ENCODE peak calls at places on chromosome 15, in ten cellular contexts. L is A549, I is HepG2, E is PC-3, U is IMR-90, O is neuronal stem cell, N is hepatocyte, R is GM23248, F is astrocyte, V is MM.1S. P is an unnamed sample.

GRCh38 chr15:45099549-45100165 is 14.3 kb downstream of the DUOX2 start:
- DNase-seq in E (no peak), I (no peak), F (no peak), R (no peak), V (no peak), U (no peak), O (no peak), L (no peak), N (no peak), P (no peak)

GRCh38 chr15:25611603-25612002 is 172.8 kb upstream of the UBE3A start:
- DNase-seq in F (no peak), U (peak; percentile 1), E (peak; percentile 32), L (no peak), I (no peak), R (peak; percentile 79), O (no peak), V (no peak), N (no peak), P (no peak)

GRCh38 chr15:29102911-29103824 is 166.5 kb downstream of the NSMCE3 start:
- DNase-seq in F (no peak), L (no peak), U (no peak), I (no peak), V (no peak), E (no peak), N (no peak), O (peak; percentile 44), R (peak; percentile 65), P (no peak)

GRCh38 chr15:81633889-81634288 is 259.9 kb upstream of the TMC3 start:
- DNase-seq in F (no peak), O (no peak), U (no peak), E (no peak), R (no peak), L (no peak), I (no peak), N (no peak), V (no peak), P (no peak)

GRCh38 chr15:51970132-51970817 is 1.3 kb downstream of the LEO1 start:
- DNase-seq in U (no peak), F (no peak), O (no peak), V (no peak), L (no peak), E (no peak), R (peak; percentile 10), I (peak; percentile 78), N (no peak), P (no peak)

GRCh38 chr15:85854345-85855097 is 59.8 kb upstream of the KLHL25 start:
- DNase-seq in N (peak; percentile 75), L (peak; percentile 88), O (peak; percentile 72), I (peak; percentile 52), V (peak; percentile 73), F (peak; percentile 38), E (peak; percentile 79), U (peak; percentile 62), R (peak; percentile 71), P (no peak)

GRCh38 chr15:66066439-66066838 is 187.1 kb downstream of the MEGF11 start:
- DNase-seq in O (no peak), V (no peak), E (no peak), R (no peak), L (no peak), F (no peak), N (no peak), U (no peak), I (no peak), P (no peak)

GRCh38 chr15:64857421-64857820 is 15.7 kb downstream of the PLEKHO2 start:
- DNase-seq in F (peak; percentile 73), I (no peak), R (peak; percentile 83), N (no peak), L (no peak), U (peak; percentile 77), E (no peak), V (no peak), O (no peak), P (no peak)

GRCh38 chr15:81968691-81969090 is 77.1 kb downstream of the MEX3B start:
- DNase-seq in I (no peak), U (no peak), O (no peak), E (no peak), V (no peak), N (no peak), L (no peak), F (no peak), R (no peak), P (no peak)

GRCh38 chr15:36756707-36757106 is 177.3 kb downstream of the CDIN1 start:
- DNase-seq in F (no peak), E (no peak), N (no peak), L (no peak), I (no peak), O (no peak), V (no peak), R (no peak), U (no peak), P (no peak)

GRCh38 chr15:70856177-70856883 is 2.4 kb upstream of the LARP6 start:
- DNase-seq in U (peak; percentile 56), N (no peak), V (no peak), E (peak; percentile 30), I (no peak), O (no peak), L (no peak), F (no peak), R (peak; percentile 69), P (no peak)

GRCh38 chr15:33908396-33908795 is 59.9 kb upstream of the CHRM5 start:
- DNase-seq in R (peak; percentile 81), F (peak; percentile 62), E (no peak), V (no peak), O (no peak), N (no peak), L (no peak), U (peak; percentile 59), I (no peak), P (no peak)

GRCh38 chr15:33912326-33912725 is 56.0 kb upstream of the CHRM5 start:
- DNase-seq in O (no peak), V (no peak), F (no peak), L (no peak), R (no peak), I (no peak), E (no peak), U (no peak), N (no peak), P (no peak)

GRCh38 chr15:33910741-33911140 is 57.6 kb upstream of the CHRM5 start:
- DNase-seq in O (no peak), I (no peak), L (no peak), E (peak; percentile 81), V (no peak), N (no peak), F (peak; percentile 64), R (peak; percentile 75), U (peak; percentile 69), P (no peak)

GRCh38 chr15:33903661-33904060 is 64.6 kb upstream of the CHRM5 start:
- DNase-seq in L (no peak), F (no peak), I (no peak), N (no peak), V (no peak), U (no peak), R (no peak), O (no peak), E (peak; percentile 81), P (no peak)

DNA sequence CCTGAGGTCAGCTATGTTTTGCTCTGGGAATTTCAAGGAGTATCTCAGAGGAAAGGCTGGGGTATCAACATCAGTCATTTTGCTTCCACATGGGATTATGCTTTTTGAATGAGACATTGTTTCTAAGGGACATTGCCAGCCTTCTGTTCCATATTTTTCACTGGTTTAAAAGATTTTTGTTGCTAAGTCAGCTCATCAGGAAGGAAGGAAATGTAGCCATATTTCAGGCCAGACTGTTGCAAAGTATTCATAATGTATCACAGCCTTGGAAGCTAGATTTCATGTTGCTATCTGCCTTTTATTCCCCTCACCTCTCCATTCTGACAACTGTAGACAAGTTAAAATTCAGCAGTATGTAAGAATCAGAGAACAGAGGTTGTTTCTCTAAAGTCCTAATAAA is 61.0 kb upstream of the CHRM5 start:
- DNase-seq in F (no peak), O (no peak), L (no peak), R (peak; percentile 39), U (no peak), E (no peak), I (no peak), N (no peak), V (no peak), P (no peak)
- H3K27ac ChIP-seq in F (no peak overlapping the region), O (no peak overlapping the region), L (no peak overlapping the region), R (peak overlapping the region; percentile 42), U (no peak overlapping the region), E (no peak overlapping the region), I (no peak overlapping the region), N (no peak overlapping the region), V (no peak overlapping the region), P (no peak overlapping the region)

DNA sequence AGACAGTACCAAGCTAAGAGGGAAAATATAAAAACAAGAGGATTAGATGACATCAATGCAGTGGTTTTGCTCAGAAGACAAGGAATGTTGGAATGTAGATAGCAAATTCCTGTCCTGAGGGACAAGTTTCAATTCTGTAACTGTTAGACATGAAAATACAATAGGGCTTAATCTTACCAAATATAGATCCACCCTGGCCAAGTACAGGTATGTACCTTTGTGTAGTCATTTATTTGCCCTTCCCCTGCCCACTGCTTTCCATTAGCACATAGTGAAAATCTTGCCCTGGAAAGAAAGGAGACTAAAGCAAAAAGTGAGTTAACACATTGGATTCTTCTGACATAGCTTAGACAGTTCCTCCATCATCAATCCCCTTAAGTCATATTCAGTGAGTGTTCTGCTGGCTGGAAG is 389.0 kb upstream of the THBS1 start:
- DNase-seq in V (no peak), E (peak; percentile 88), I (peak; percentile 71), F (peak; percentile 69), L (no peak), O (no peak), R (peak; percentile 66), N (no peak), U (peak; percentile 61), P (no peak)
- H3K4me1 ChIP-seq in V (no peaks in the 10 kb centered on the region), E (peaks cover 83% of the 10 kb centered on the region), I (peaks cover 26% of the 10 kb centered on the region), F (peaks cover 46% of the 10 kb centered on the region), L (peaks cover 72% of the 10 kb centered on the region), O (no peaks in the 10 kb centered on the region), R (peaks cover 91% of the 10 kb centered on the region), N (peaks cover 7% of the 10 kb centered on the region), U (peaks cover 39% of the 10 kb centered on the region), P (peaks cover 85% of the 10 kb centered on the region)

GRCh38 chr15:77578641-77579372 is 53.9 kb downstream of the LINGO1 start:
- DNase-seq in I (no peak), V (peak; percentile 25), O (no peak), R (no peak), E (no peak), U (no peak), F (no peak), N (no peak), L (no peak), P (no peak)
- H3K4me2 ChIP-seq in I (no peak overlapping the region), V (no peak overlapping the region), O (no peak overlapping the region), R (no peak overlapping the region), E (no peak overlapping the region), U (no peak overlapping the region), F (no peak overlapping the region), N (no peak overlapping the region), L (no peak overlapping the region), P (no peak overlapping the region)

DNA sequence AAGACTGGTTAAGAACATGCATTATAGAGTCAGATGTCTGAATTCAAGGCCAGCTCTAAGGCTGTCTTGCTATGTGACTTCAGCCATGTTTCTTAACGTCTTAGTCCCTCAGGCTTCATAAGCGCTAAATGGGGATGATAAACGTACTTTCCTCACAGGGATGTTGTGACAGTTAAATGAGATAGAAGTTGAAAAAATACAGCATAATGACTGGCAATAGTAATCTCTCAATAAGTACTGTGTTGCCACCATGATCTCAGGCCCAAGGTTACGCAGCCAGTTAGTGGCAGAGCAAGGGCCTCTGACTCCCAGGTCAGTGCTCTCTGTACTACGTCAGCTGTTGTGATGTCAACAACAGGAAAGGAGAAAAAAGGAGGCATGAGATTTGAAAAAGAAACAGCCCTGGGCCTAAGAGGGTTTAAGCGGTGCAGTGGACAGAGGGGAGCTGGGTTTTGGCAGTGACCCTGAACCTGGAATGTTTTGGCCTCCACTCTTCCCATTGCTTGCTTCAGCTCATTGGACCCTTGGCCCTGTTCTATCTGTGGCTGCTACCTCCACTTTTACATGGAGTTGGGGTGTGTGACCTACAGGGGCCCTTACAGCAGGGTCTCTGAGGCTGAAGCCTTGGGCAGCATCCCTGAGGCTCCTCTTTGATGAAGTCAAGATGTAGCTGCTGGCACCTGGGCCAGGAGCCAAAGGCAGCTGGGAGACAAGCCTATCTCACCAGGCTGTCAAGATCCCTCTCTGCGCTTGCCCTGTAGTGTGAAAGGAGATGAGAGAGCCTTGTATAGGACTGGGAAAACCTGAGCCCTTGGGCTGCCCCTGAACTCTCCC is 8.4 kb downstream of the DISP2 start:
- DNase-seq in L (no peak), O (no peak), N (no peak), V (no peak), I (no peak), R (no peak), E (no peak), F (no peak), U (no peak), P (no peak)
- H3K27ac ChIP-seq in L (no peak overlapping the region), O (no peak overlapping the region), N (no peak overlapping the region), V (no peak overlapping the region), I (no peak overlapping the region), R (no peak overlapping the region), E (no peak overlapping the region), F (no peak overlapping the region), U (no peak overlapping the region), P (no peak overlapping the region)